ENCODE peak calls at places on chromosomes 16 and 17, in six cellular contexts. One of them, this sample, is unnamed.

GRCh38 chr17:42127414-42127813 is 4.8 kb downstream of the HSPB9 start:
- DNase-seq in stimulated activated CD4-positive, alpha-beta T cell treated with anti-CD3 and anti-CD28 coated beads, Interleukin-15, amount 100 ng/mL, for 1 hour: no peak
- DNase-seq in NCI-H1436 treated with DMSO at 0.1 percent for 48 hours: no peak
- DNase-seq in WTC11: no peak
- DNase-seq in activated CD4-positive, alpha-beta T cell treated with anti-CD3 and anti-CD28 coated beads for 24 hours: no peak
- DNase-seq in heart right ventricle: no peak
- DNase-seq in this sample: no peak

GRCh38 chr17:76397687-76398522 is 13.5 kb downstream of the SPHK1 start:
- DNase-seq in stimulated activated CD4-positive, alpha-beta T cell treated with anti-CD3 and anti-CD28 coated beads, Interleukin-15, amount 100 ng/mL, for 1 hour: peak; percentile 77
- DNase-seq in NCI-H1436 treated with DMSO at 0.1 percent for 48 hours: no peak
- DNase-seq in WTC11: peak; percentile 96
- DNase-seq in activated CD4-positive, alpha-beta T cell treated with anti-CD3 and anti-CD28 coated beads for 24 hours: peak; percentile 84
- DNase-seq in heart right ventricle: peak; percentile 87
- DNase-seq in this sample: peak; percentile 95

GRCh38 chr16:85252461-85252860 is 140.2 kb upstream of the CIBAR2 start:
- DNase-seq in stimulated activated CD4-positive, alpha-beta T cell treated with anti-CD3 and anti-CD28 coated beads, Interleukin-15, amount 100 ng/mL, for 1 hour: no peak
- DNase-seq in NCI-H1436 treated with DMSO at 0.1 percent for 48 hours: no peak
- DNase-seq in WTC11: no peak
- DNase-seq in activated CD4-positive, alpha-beta T cell treated with anti-CD3 and anti-CD28 coated beads for 24 hours: no peak
- DNase-seq in heart right ventricle: no peak
- DNase-seq in this sample: no peak

GRCh38 chr16:2015117-2015946 is 4.3 kb upstream of the NPW start:
- DNase-seq in stimulated activated CD4-positive, alpha-beta T cell treated with anti-CD3 and anti-CD28 coated beads, Interleukin-15, amount 100 ng/mL, for 1 hour: no peak
- DNase-seq in NCI-H1436 treated with DMSO at 0.1 percent for 48 hours: no peak
- DNase-seq in WTC11: no peak
- DNase-seq in activated CD4-positive, alpha-beta T cell treated with anti-CD3 and anti-CD28 coated beads for 24 hours: no peak
- DNase-seq in heart right ventricle: no peak
- DNase-seq in this sample: no peak

GRCh38 chr17:65956814-65957213 is 235.1 kb downstream of the CEP112 start:
- DNase-seq in stimulated activated CD4-positive, alpha-beta T cell treated with anti-CD3 and anti-CD28 coated beads, Interleukin-15, amount 100 ng/mL, for 1 hour: no peak
- DNase-seq in NCI-H1436 treated with DMSO at 0.1 percent for 48 hours: no peak
- DNase-seq in WTC11: no peak
- DNase-seq in activated CD4-positive, alpha-beta T cell treated with anti-CD3 and anti-CD28 coated beads for 24 hours: no peak
- DNase-seq in heart right ventricle: no peak
- DNase-seq in this sample: no peak

GRCh38 chr17:4485676-4486646 is 12.7 kb upstream of the SPNS2 start:
- DNase-seq in stimulated activated CD4-positive, alpha-beta T cell treated with anti-CD3 and anti-CD28 coated beads, Interleukin-15, amount 100 ng/mL, for 1 hour: peak; percentile 44
- DNase-seq in NCI-H1436 treated with DMSO at 0.1 percent for 48 hours: no peak
- DNase-seq in WTC11: no peak
- DNase-seq in activated CD4-positive, alpha-beta T cell treated with anti-CD3 and anti-CD28 coated beads for 24 hours: peak; percentile 31
- DNase-seq in heart right ventricle: no peak
- DNase-seq in this sample: no peak

GRCh38 chr16:30949655-30950515 is 1.0 kb downstream of the ORAI3 start:
- DNase-seq in stimulated activated CD4-positive, alpha-beta T cell treated with anti-CD3 and anti-CD28 coated beads, Interleukin-15, amount 100 ng/mL, for 1 hour: no peak
- DNase-seq in NCI-H1436 treated with DMSO at 0.1 percent for 48 hours: no peak
- DNase-seq in WTC11: peak; percentile 50
- DNase-seq in activated CD4-positive, alpha-beta T cell treated with anti-CD3 and anti-CD28 coated beads for 24 hours: no peak
- DNase-seq in heart right ventricle: peak; percentile 85
- DNase-seq in this sample: peak; percentile 79

GRCh38 chr16:62891-63290 is 9.3 kb downstream of the SNRNP25 start:
- DNase-seq in stimulated activated CD4-positive, alpha-beta T cell treated with anti-CD3 and anti-CD28 coated beads, Interleukin-15, amount 100 ng/mL, for 1 hour: no peak
- DNase-seq in NCI-H1436 treated with DMSO at 0.1 percent for 48 hours: no peak
- DNase-seq in WTC11: no peak
- DNase-seq in activated CD4-positive, alpha-beta T cell treated with anti-CD3 and anti-CD28 coated beads for 24 hours: no peak
- DNase-seq in heart right ventricle: no peak
- DNase-seq in this sample: no peak

GRCh38 chr17:38749222-38750043 is 1.3 kb upstream of the PCGF2 start:
- DNase-seq in stimulated activated CD4-positive, alpha-beta T cell treated with anti-CD3 and anti-CD28 coated beads, Interleukin-15, amount 100 ng/mL, for 1 hour: no peak
- DNase-seq in NCI-H1436 treated with DMSO at 0.1 percent for 48 hours: no peak
- DNase-seq in WTC11: peak; percentile 80
- DNase-seq in activated CD4-positive, alpha-beta T cell treated with anti-CD3 and anti-CD28 coated beads for 24 hours: no peak
- DNase-seq in heart right ventricle: peak; percentile 95
- DNase-seq in this sample: peak; percentile 90

GRCh38 chr16:89277641-89278341 is 60.3 kb downstream of the ZNF778 start:
- DNase-seq in stimulated activated CD4-positive, alpha-beta T cell treated with anti-CD3 and anti-CD28 coated beads, Interleukin-15, amount 100 ng/mL, for 1 hour: no peak
- DNase-seq in NCI-H1436 treated with DMSO at 0.1 percent for 48 hours: no peak
- DNase-seq in WTC11: no peak
- DNase-seq in activated CD4-positive, alpha-beta T cell treated with anti-CD3 and anti-CD28 coated beads for 24 hours: no peak
- DNase-seq in heart right ventricle: no peak
- DNase-seq in this sample: no peak

GRCh38 chr16:19698480-19699465 is 19.3 kb downstream of the KNOP1 start:
- DNase-seq in stimulated activated CD4-positive, alpha-beta T cell treated with anti-CD3 and anti-CD28 coated beads, Interleukin-15, amount 100 ng/mL, for 1 hour: no peak
- DNase-seq in NCI-H1436 treated with DMSO at 0.1 percent for 48 hours: no peak
- DNase-seq in WTC11: no peak
- DNase-seq in activated CD4-positive, alpha-beta T cell treated with anti-CD3 and anti-CD28 coated beads for 24 hours: no peak
- DNase-seq in heart right ventricle: no peak
- DNase-seq in this sample: no peak

GRCh38 chr16:9417898-9418297 is 326.5 kb downstream of the HAPSTR1 start:
- DNase-seq in stimulated activated CD4-positive, alpha-beta T cell treated with anti-CD3 and anti-CD28 coated beads, Interleukin-15, amount 100 ng/mL, for 1 hour: no peak
- DNase-seq in NCI-H1436 treated with DMSO at 0.1 percent for 48 hours: no peak
- DNase-seq in WTC11: no peak
- DNase-seq in activated CD4-positive, alpha-beta T cell treated with anti-CD3 and anti-CD28 coated beads for 24 hours: no peak
- DNase-seq in heart right ventricle: no peak
- DNase-seq in this sample: no peak

GRCh38 chr16:3458278-3458851 is 14.9 kb downstream of the NAA60 start:
- DNase-seq in stimulated activated CD4-positive, alpha-beta T cell treated with anti-CD3 and anti-CD28 coated beads, Interleukin-15, amount 100 ng/mL, for 1 hour: no peak
- DNase-seq in NCI-H1436 treated with DMSO at 0.1 percent for 48 hours: no peak
- DNase-seq in WTC11: peak; percentile 35
- DNase-seq in activated CD4-positive, alpha-beta T cell treated with anti-CD3 and anti-CD28 coated beads for 24 hours: no peak
- DNase-seq in heart right ventricle: no peak
- DNase-seq in this sample: no peak

GRCh38 chr16:2715519-2715918 is 4.5 kb downstream of the PRSS27 start:
- DNase-seq in stimulated activated CD4-positive, alpha-beta T cell treated with anti-CD3 and anti-CD28 coated beads, Interleukin-15, amount 100 ng/mL, for 1 hour: peak; percentile 71
- DNase-seq in NCI-H1436 treated with DMSO at 0.1 percent for 48 hours: no peak
- DNase-seq in WTC11: peak; percentile 72
- DNase-seq in activated CD4-positive, alpha-beta T cell treated with anti-CD3 and anti-CD28 coated beads for 24 hours: peak; percentile 68
- DNase-seq in heart right ventricle: peak; percentile 75
- DNase-seq in this sample: no peak

GRCh38 chr17:46960152-46960551 is 18.9 kb downstream of the RPRML start:
- DNase-seq in stimulated activated CD4-positive, alpha-beta T cell treated with anti-CD3 and anti-CD28 coated beads, Interleukin-15, amount 100 ng/mL, for 1 hour: no peak
- DNase-seq in NCI-H1436 treated with DMSO at 0.1 percent for 48 hours: no peak
- DNase-seq in WTC11: no peak
- DNase-seq in activated CD4-positive, alpha-beta T cell treated with anti-CD3 and anti-CD28 coated beads for 24 hours: no peak
- DNase-seq in heart right ventricle: no peak
- DNase-seq in this sample: no peak

GRCh38 chr17:30920683-30921543 is 832 bp upstream of the ADAP2 start:
- DNase-seq in stimulated activated CD4-positive, alpha-beta T cell treated with anti-CD3 and anti-CD28 coated beads, Interleukin-15, amount 100 ng/mL, for 1 hour: no peak
- DNase-seq in NCI-H1436 treated with DMSO at 0.1 percent for 48 hours: no peak
- DNase-seq in WTC11: no peak
- DNase-seq in activated CD4-positive, alpha-beta T cell treated with anti-CD3 and anti-CD28 coated beads for 24 hours: no peak
- DNase-seq in heart right ventricle: no peak
- DNase-seq in this sample: no peak

GRCh38 chr17:35089846-35090193 is 26.3 kb upstream of the RFFL start:
- DNase-seq in stimulated activated CD4-positive, alpha-beta T cell treated with anti-CD3 and anti-CD28 coated beads, Interleukin-15, amount 100 ng/mL, for 1 hour: peak; percentile 16
- DNase-seq in NCI-H1436 treated with DMSO at 0.1 percent for 48 hours: no peak
- DNase-seq in WTC11: no peak
- DNase-seq in activated CD4-positive, alpha-beta T cell treated with anti-CD3 and anti-CD28 coated beads for 24 hours: no peak
- DNase-seq in heart right ventricle: peak; percentile 10
- DNase-seq in this sample: no peak

GRCh38 chr16:31453255-31454204 is 5.8 kb upstream of the ARMC5 start:
- DNase-seq in stimulated activated CD4-positive, alpha-beta T cell treated with anti-CD3 and anti-CD28 coated beads, Interleukin-15, amount 100 ng/mL, for 1 hour: no peak
- DNase-seq in NCI-H1436 treated with DMSO at 0.1 percent for 48 hours: no peak
- DNase-seq in WTC11: no peak
- DNase-seq in activated CD4-positive, alpha-beta T cell treated with anti-CD3 and anti-CD28 coated beads for 24 hours: no peak
- DNase-seq in heart right ventricle: no peak
- DNase-seq in this sample: no peak

GRCh38 chr16:48559462-48560211 is 50.3 kb downstream of the N4BP1 start:
- DNase-seq in stimulated activated CD4-positive, alpha-beta T cell treated with anti-CD3 and anti-CD28 coated beads, Interleukin-15, amount 100 ng/mL, for 1 hour: no peak
- DNase-seq in NCI-H1436 treated with DMSO at 0.1 percent for 48 hours: no peak
- DNase-seq in WTC11: no peak
- DNase-seq in activated CD4-positive, alpha-beta T cell treated with anti-CD3 and anti-CD28 coated beads for 24 hours: no peak
- DNase-seq in heart right ventricle: no peak
- DNase-seq in this sample: no peak

GRCh38 chr16:63385714-63386113 is 1349.5 kb upstream of the CDH8 start:
- DNase-seq in stimulated activated CD4-positive, alpha-beta T cell treated with anti-CD3 and anti-CD28 coated beads, Interleukin-15, amount 100 ng/mL, for 1 hour: no peak
- DNase-seq in NCI-H1436 treated with DMSO at 0.1 percent for 48 hours: no peak
- DNase-seq in WTC11: no peak
- DNase-seq in activated CD4-positive, alpha-beta T cell treated with anti-CD3 and anti-CD28 coated beads for 24 hours: no peak
- DNase-seq in heart right ventricle: no peak
- DNase-seq in this sample: no peak

GRCh38 chr17:83098241-83099085 is 19.1 kb downstream of the METRNL start:
- DNase-seq in stimulated activated CD4-positive, alpha-beta T cell treated with anti-CD3 and anti-CD28 coated beads, Interleukin-15, amount 100 ng/mL, for 1 hour: no peak
- DNase-seq in NCI-H1436 treated with DMSO at 0.1 percent for 48 hours: no peak
- DNase-seq in WTC11: no peak
- DNase-seq in activated CD4-positive, alpha-beta T cell treated with anti-CD3 and anti-CD28 coated beads for 24 hours: no peak
- DNase-seq in heart right ventricle: no peak
- DNase-seq in this sample: peak; percentile 47

GRCh38 chr16:70738083-70738977 is 52.5 kb upstream of the MTSS2 start:
- DNase-seq in stimulated activated CD4-positive, alpha-beta T cell treated with anti-CD3 and anti-CD28 coated beads, Interleukin-15, amount 100 ng/mL, for 1 hour: no peak
- DNase-seq in NCI-H1436 treated with DMSO at 0.1 percent for 48 hours: no peak
- DNase-seq in WTC11: peak; percentile 73
- DNase-seq in activated CD4-positive, alpha-beta T cell treated with anti-CD3 and anti-CD28 coated beads for 24 hours: no peak
- DNase-seq in heart right ventricle: peak; percentile 74
- DNase-seq in this sample: peak; percentile 81

GRCh38 chr17:32259596-32259995 is 6.0 kb upstream of the RHBDL3 start:
- DNase-seq in stimulated activated CD4-positive, alpha-beta T cell treated with anti-CD3 and anti-CD28 coated beads, Interleukin-15, amount 100 ng/mL, for 1 hour: no peak
- DNase-seq in NCI-H1436 treated with DMSO at 0.1 percent for 48 hours: no peak
- DNase-seq in WTC11: no peak
- DNase-seq in activated CD4-positive, alpha-beta T cell treated with anti-CD3 and anti-CD28 coated beads for 24 hours: no peak
- DNase-seq in heart right ventricle: no peak
- DNase-seq in this sample: no peak

GRCh38 chr16:19696312-19696711 is 21.7 kb downstream of the KNOP1 start:
- DNase-seq in stimulated activated CD4-positive, alpha-beta T cell treated with anti-CD3 and anti-CD28 coated beads, Interleukin-15, amount 100 ng/mL, for 1 hour: no peak
- DNase-seq in NCI-H1436 treated with DMSO at 0.1 percent for 48 hours: no peak
- DNase-seq in WTC11: no peak
- DNase-seq in activated CD4-positive, alpha-beta T cell treated with anti-CD3 and anti-CD28 coated beads for 24 hours: no peak
- DNase-seq in heart right ventricle: peak; percentile 92
- DNase-seq in this sample: no peak

GRCh38 chr17:58531661-58532554 is 17.5 kb upstream of the MTMR4 start:
- DNase-seq in stimulated activated CD4-positive, alpha-beta T cell treated with anti-CD3 and anti-CD28 coated beads, Interleukin-15, amount 100 ng/mL, for 1 hour: peak; percentile 57
- DNase-seq in NCI-H1436 treated with DMSO at 0.1 percent for 48 hours: no peak
- DNase-seq in WTC11: peak; percentile 70
- DNase-seq in activated CD4-positive, alpha-beta T cell treated with anti-CD3 and anti-CD28 coated beads for 24 hours: peak; percentile 47
- DNase-seq in heart right ventricle: peak; percentile 53
- DNase-seq in this sample: peak; percentile 79

GRCh38 chr17:3961564-3962047 is 2.6 kb downstream of the ATP2A3 start:
- DNase-seq in stimulated activated CD4-positive, alpha-beta T cell treated with anti-CD3 and anti-CD28 coated beads, Interleukin-15, amount 100 ng/mL, for 1 hour: no peak
- DNase-seq in NCI-H1436 treated with DMSO at 0.1 percent for 48 hours: no peak
- DNase-seq in WTC11: no peak
- DNase-seq in activated CD4-positive, alpha-beta T cell treated with anti-CD3 and anti-CD28 coated beads for 24 hours: no peak
- DNase-seq in heart right ventricle: no peak
- DNase-seq in this sample: no peak

GRCh38 chr16:16004314-16004749 is 54.9 kb downstream of the ABCC1 start:
- DNase-seq in stimulated activated CD4-positive, alpha-beta T cell treated with anti-CD3 and anti-CD28 coated beads, Interleukin-15, amount 100 ng/mL, for 1 hour: no peak
- DNase-seq in NCI-H1436 treated with DMSO at 0.1 percent for 48 hours: no peak
- DNase-seq in WTC11: no peak
- DNase-seq in activated CD4-positive, alpha-beta T cell treated with anti-CD3 and anti-CD28 coated beads for 24 hours: no peak
- DNase-seq in heart right ventricle: no peak
- DNase-seq in this sample: no peak

GRCh38 chr17:37051839-37052238 is 103.1 kb downstream of the AATF start:
- DNase-seq in stimulated activated CD4-positive, alpha-beta T cell treated with anti-CD3 and anti-CD28 coated beads, Interleukin-15, amount 100 ng/mL, for 1 hour: no peak
- DNase-seq in NCI-H1436 treated with DMSO at 0.1 percent for 48 hours: no peak
- DNase-seq in WTC11: no peak
- DNase-seq in activated CD4-positive, alpha-beta T cell treated with anti-CD3 and anti-CD28 coated beads for 24 hours: no peak
- DNase-seq in heart right ventricle: no peak
- DNase-seq in this sample: no peak

GRCh38 chr17:59756236-59756818 is 48.9 kb downstream of the VMP1 start:
- DNase-seq in stimulated activated CD4-positive, alpha-beta T cell treated with anti-CD3 and anti-CD28 coated beads, Interleukin-15, amount 100 ng/mL, for 1 hour: no peak
- DNase-seq in NCI-H1436 treated with DMSO at 0.1 percent for 48 hours: no peak
- DNase-seq in WTC11: no peak
- DNase-seq in activated CD4-positive, alpha-beta T cell treated with anti-CD3 and anti-CD28 coated beads for 24 hours: no peak
- DNase-seq in heart right ventricle: no peak
- DNase-seq in this sample: no peak

This sample was measured in WERI-Rb-1.